ENCODE peak calls at places on chromosomes 5 and 9, in five cellular contexts. R, X, H, M and Y are unnamed samples.

GRCh38 chr9:84742261-84742660 is 72.7 kb downstream of the NTRK2 start:
- DNase-seq in R (no peak), X (no peak), H (no peak), M (no peak), Y (no peak)

GRCh38 chr5:146007270-146007669 is 70.9 kb downstream of the SH3RF2 start:
- DNase-seq in R (no peak), X (no peak), H (no peak), M (peak; percentile 22), Y (peak; percentile 34)

GRCh38 chr9:111438576-111439235 is 45.5 kb downstream of the ECPAS start:
- DNase-seq in R (no peak), X (peak; percentile 32), H (peak; percentile 63), M (no peak), Y (peak; percentile 46)

GRCh38 chr9:35679766-35680330 is 6.1 kb downstream of the CA9 start:
- DNase-seq in R (no peak), X (no peak), H (no peak), M (no peak), Y (no peak)

GRCh38 chr5:56951131-56951945 is 585 bp downstream of the MIER3 start:
- DNase-seq in R (peak; percentile 32), X (no peak), H (peak; percentile 35), M (no peak), Y (no peak)

GRCh38 chr9:36748322-36748899 is 175.7 kb downstream of the MELK start:
- DNase-seq in R (peak; percentile 36), X (peak; percentile 43), H (peak; percentile 57), M (peak; percentile 25), Y (peak; percentile 34)

GRCh38 chr5:6593148-6594016 is 39.5 kb downstream of the NSUN2 start:
- DNase-seq in R (no peak), X (no peak), H (no peak), M (no peak), Y (no peak)

GRCh38 chr5:9343146-9343850 is 202.6 kb downstream of the SEMA5A start:
- DNase-seq in R (no peak), X (peak; percentile 64), H (no peak), M (peak; percentile 42), Y (no peak)

GRCh38 chr9:6567140-6567591 is 78.4 kb downstream of the GLDC start:
- DNase-seq in R (no peak), X (peak; percentile 97), H (no peak), M (peak; percentile 87), Y (peak; percentile 98)

GRCh38 chr5:142758803-142759145 is 11.4 kb upstream of the ARHGAP26 start:
- DNase-seq in R (no peak), X (no peak), H (no peak), M (no peak), Y (no peak)

GRCh38 chr5:56938858-56939257 is 13.1 kb downstream of the MIER3 start:
- DNase-seq in R (peak; percentile 78), X (no peak), H (no peak), M (no peak), Y (no peak)

GRCh38 chr5:127322405-127322804 is 31.8 kb downstream of the MEGF10 start:
- DNase-seq in R (no peak), X (no peak), H (no peak), M (no peak), Y (no peak)

GRCh38 chr5:131514316-131515275 is 120.4 kb downstream of the RAPGEF6 start:
- DNase-seq in R (peak; percentile 73), X (peak; percentile 67), H (no peak), M (peak; percentile 42), Y (peak; percentile 43)

GRCh38 chr5:139659673-139660072 is 11.5 kb downstream of the CXXC5 start:
- DNase-seq in R (no peak), X (no peak), H (peak; percentile 72), M (no peak), Y (no peak)
- H3K4me3 ChIP-seq in R (no peak overlapping the region), X (peak overlapping the region; percentile 6), H (peak overlapping the region; percentile 47), M (no peak overlapping the region), Y (peak overlapping the region; percentile 22)

GRCh38 chr5:148090200-148090599 is 26.4 kb downstream of the SPINK5 start:
- DNase-seq in R (no peak), X (no peak), H (no peak), M (no peak), Y (no peak)
- H3K4me3 ChIP-seq in R (peak overlapping the region; percentile 44), X (no peak overlapping the region), H (no peak overlapping the region), M (no peak overlapping the region), Y (no peak overlapping the region)

DNA sequence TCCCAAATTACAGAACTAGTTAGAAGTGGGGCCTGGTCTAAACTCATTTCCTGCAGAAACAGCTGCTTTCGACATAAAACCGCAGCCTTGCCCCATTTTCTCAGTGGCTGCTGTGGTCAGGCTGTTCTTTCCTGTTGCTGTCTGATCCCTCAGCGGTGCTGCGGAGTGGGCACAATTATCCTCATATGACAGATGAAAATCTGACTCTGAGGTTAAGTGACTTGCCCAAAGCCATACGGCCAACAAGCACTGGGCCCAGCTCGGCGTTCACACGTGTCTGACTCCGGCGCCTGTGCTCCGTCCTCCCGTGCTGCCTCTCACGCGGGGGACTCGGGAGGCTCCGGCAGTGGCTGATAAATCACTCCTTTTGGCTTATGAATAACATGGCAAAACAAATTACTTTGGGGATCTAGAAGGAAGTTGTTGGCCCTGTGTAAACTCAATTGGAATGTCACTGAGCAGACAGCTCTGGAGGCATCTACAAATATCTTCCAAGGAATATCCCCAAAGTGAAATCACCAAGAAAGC is 142.6 kb upstream of the LMX1B start:
- DNase-seq in R (peak; percentile 95), X (peak; percentile 52), H (peak; percentile 93), M (no peak), Y (peak; percentile 10)
- H3K4me3 ChIP-seq in R (no peak overlapping the region), X (no peak overlapping the region), H (peak overlapping the region; percentile 22), M (no peak overlapping the region), Y (no peak overlapping the region)

GRCh38 chr5:173688708-173689107 is 72.3 kb upstream of the BOD1 start:
- DNase-seq in R (no peak), X (no peak), H (no peak), M (no peak), Y (no peak)

GRCh38 chr5:173686950-173687349 is 70.5 kb upstream of the BOD1 start:
- DNase-seq in R (no peak), X (no peak), H (no peak), M (no peak), Y (no peak)

GRCh38 chr5:173691931-173692330 is 75.5 kb upstream of the BOD1 start:
- DNase-seq in R (no peak), X (no peak), H (no peak), M (no peak), Y (no peak)

GRCh38 chr5:173689171-173689676 is 72.8 kb upstream of the BOD1 start:
- DNase-seq in R (no peak), X (no peak), H (no peak), M (no peak), Y (no peak)

DNA sequence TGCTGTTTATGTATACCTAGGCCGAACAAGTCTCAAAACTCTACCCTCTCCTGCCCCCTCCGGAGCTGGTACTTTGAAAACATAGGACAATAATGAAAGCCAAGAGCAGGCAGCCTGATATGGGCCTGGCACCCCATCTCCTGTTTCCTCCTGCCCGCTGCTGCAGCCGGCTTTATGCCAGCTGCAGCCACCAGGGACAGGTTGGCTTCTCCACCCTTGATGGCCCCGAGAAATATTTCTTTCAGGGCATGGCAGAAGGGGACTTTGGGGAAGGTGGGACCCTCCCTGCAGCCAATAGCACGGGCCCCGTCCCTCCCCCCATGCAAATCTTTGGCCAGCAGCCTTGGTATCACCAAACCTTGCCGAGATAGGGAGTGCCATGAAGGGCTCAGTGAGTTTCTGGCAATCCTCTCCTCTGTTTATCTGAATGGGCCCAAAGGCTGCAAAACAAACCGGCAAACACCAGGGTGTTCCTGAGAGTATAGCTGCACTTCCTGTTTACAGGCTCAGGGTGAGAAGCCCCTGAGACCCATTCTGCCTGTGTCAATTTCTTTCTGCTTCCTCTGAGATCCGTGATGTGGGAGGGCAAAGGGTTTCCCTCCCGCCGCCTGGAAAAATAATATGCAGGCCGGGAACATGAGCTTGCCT is 73.4 kb upstream of the BOD1 start:
- DNase-seq in R (no peak), X (no peak), H (no peak), M (no peak), Y (no peak)
- H3K4me3 ChIP-seq in R (no peak overlapping the region), X (no peak overlapping the region), H (no peak overlapping the region), M (no peak overlapping the region), Y (no peak overlapping the region)

GRCh38 chr5:163408311-163408923 is 29.0 kb upstream of the CCNG1 start:
- DNase-seq in R (peak; percentile 55), X (peak; percentile 53), H (peak; percentile 40), M (peak; percentile 71), Y (peak; percentile 69)
- H3K4me3 ChIP-seq in R (no peak overlapping the region), X (no peak overlapping the region), H (no peak overlapping the region), M (peak overlapping the region; percentile 39), Y (no peak overlapping the region)

GRCh38 chr5:33890147-33890546 is 1.6 kb downstream of the ADAMTS12 start:
- DNase-seq in R (no peak), X (peak; percentile 41), H (no peak), M (no peak), Y (peak; percentile 17)

GRCh38 chr5:33892419-33893151 is 795 bp upstream of the ADAMTS12 start:
- DNase-seq in R (no peak), X (peak; percentile 94), H (peak; percentile 82), M (peak; percentile 91), Y (peak; percentile 97)

GRCh38 chr5:33890633-33891032 is 1.2 kb downstream of the ADAMTS12 start:
- DNase-seq in R (no peak), X (peak; percentile 51), H (peak; percentile 35), M (no peak), Y (peak; percentile 53)

GRCh38 chr5:33894566-33894965 is 2.8 kb upstream of the ADAMTS12 start:
- DNase-seq in R (no peak), X (peak; percentile 63), H (no peak), M (peak; percentile 89), Y (no peak)

GRCh38 chr5:33891731-33892418 is at the start of gene ADAMTS12:
- DNase-seq in R (no peak), X (peak; percentile 77), H (peak; percentile 93), M (no peak), Y (peak; percentile 76)
- H3K4me3 ChIP-seq in R (no peak within 1 kb of the TSS), X (peak within 1 kb of the TSS; percentile 57), H (peak within 1 kb of the TSS; percentile 70), M (no peak within 1 kb of the TSS), Y (peak within 1 kb of the TSS; percentile 78)

GRCh38 chr5:141094481-141095262 is at the start of gene PCDHB2:
- DNase-seq in R (peak; percentile 70), X (peak; percentile 14), H (peak; percentile 88), M (peak; percentile 81), Y (peak; percentile 53)
- H3K4me3 ChIP-seq in R (peak within 1 kb of the TSS; percentile 50), X (peak within 1 kb of the TSS; percentile 86), H (peak within 1 kb of the TSS; percentile 65), M (peak within 1 kb of the TSS; percentile 72), Y (peak within 1 kb of the TSS; percentile 33)

DNA sequence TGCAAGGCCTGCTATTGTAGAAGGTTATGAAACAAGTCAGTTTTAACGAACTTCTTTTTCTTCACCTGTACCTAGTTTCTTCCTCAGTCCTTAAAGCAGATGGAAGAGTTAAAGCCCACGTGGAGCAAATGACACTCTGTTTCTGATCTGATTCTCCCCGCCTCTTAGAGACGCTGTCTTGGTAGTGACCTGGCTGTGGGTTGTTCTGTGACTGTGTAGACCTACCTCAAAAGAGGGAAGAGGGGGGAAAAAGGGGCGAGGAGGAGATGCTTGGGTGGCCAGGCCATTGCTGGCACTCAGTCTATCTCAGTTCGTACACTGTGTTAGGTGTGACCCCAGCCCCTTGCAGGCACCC is 610 bp downstream of the GFRA3 start:
- DNase-seq in R (no peak), X (no peak), H (no peak), M (no peak), Y (no peak)
- H3K4me3 ChIP-seq in R (no peak overlapping the region), X (peak overlapping the region; percentile 30), H (no peak overlapping the region), M (no peak overlapping the region), Y (no peak overlapping the region)

DNA sequence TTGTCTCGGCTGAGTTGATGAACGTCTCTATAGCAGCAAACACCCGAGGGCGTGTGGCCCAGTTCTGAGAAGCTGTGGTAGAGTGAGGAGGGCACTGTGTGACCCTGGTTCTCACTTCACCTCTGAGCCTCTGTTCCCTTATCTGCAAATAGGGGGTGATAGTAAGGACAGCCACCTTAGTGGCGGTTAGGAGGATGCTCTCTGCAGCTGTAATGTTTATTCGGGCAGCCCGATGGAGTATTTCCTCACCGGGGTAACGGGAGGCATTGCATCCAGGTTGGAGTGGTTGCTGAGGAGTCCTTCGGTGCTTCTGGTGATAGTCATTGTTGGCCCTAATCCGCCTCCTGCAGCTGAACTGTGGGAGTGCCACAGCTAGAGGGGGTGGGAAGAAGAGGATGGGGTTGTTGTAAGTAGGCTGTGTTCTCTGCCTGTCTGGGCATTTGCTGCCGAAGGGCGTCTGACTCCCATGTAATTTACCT is 13.9 kb downstream of the PRRC2B start:
- DNase-seq in R (no peak), X (no peak), H (no peak), M (no peak), Y (peak; percentile 65)
- H3K4me3 ChIP-seq in R (no peak overlapping the region), X (no peak overlapping the region), H (no peak overlapping the region), M (no peak overlapping the region), Y (no peak overlapping the region)